ENCODE peak calls at places on chromosomes 1 and 21, in seven cellular contexts. H is MG63; M is ureter; V is dorsolateral prefrontal cortex; F is left lobe of liver; A is CD8-positive, alpha-beta memory T cell; T is GM04504. K is an unnamed sample.

GRCh38 chr1:93256433-93256832 is 75.9 kb downstream of the CCDC18 start:
- DNase-seq in V (no peak), M (no peak), A (no peak), H (no peak), F (no peak), T (no peak), K (no peak)

GRCh38 chr1:240018617-240019016 is 73.1 kb upstream of the FMN2 start:
- DNase-seq in M (no peak), F (no peak), T (no peak), A (no peak), H (no peak), V (no peak), K (no peak)

GRCh38 chr1:113021430-113022085 is 51.4 kb upstream of the LRIG2 start:
- DNase-seq in F (no peak), T (peak; percentile 32), M (no peak), A (no peak), V (no peak), H (peak; percentile 15), K (no peak)

GRCh38 chr1:3923378-3924185 is 23.5 kb upstream of the C1orf174 start:
- DNase-seq in F (no peak), A (no peak), M (no peak), H (no peak), T (no peak), V (peak; percentile 19), K (no peak)

GRCh38 chr21:36981049-36981391 is 14.6 kb upstream of the HLCS start:
- DNase-seq in T (no peak), H (no peak), M (no peak), A (no peak), V (no peak), F (no peak), K (no peak)

GRCh38 chr1:232978091-232978634 is 27.8 kb downstream of the NTPCR start:
- DNase-seq in T (no peak), M (no peak), A (no peak), V (no peak), H (no peak), F (no peak), K (no peak)

GRCh38 chr1:10765734-10766478 is 30.5 kb downstream of the CASZ1 start:
- DNase-seq in F (peak; percentile 78), M (no peak), V (no peak), A (no peak), H (no peak), T (no peak), K (no peak)

GRCh38 chr21:36917487-36918158 is 48.8 kb downstream of the HLCS start:
- DNase-seq in V (no peak), M (no peak), T (no peak), A (no peak), H (peak; percentile 61), F (peak; percentile 56), K (peak; percentile 32)

GRCh38 chr1:31335007-31335406 is 37.9 kb downstream of the FABP3 start:
- DNase-seq in A (peak; percentile 5), F (no peak), H (no peak), V (no peak), M (no peak), T (peak; percentile 23), K (peak; percentile 11)

GRCh38 chr1:39735731-39736130 is 3.0 kb upstream of the PPIE start:
- DNase-seq in T (no peak), A (no peak), H (peak; percentile 61), V (no peak), M (peak; percentile 29), F (no peak), K (no peak)

GRCh38 chr1:210792703-210793102 is 341.2 kb downstream of the KCNH1 start:
- DNase-seq in F (no peak), H (peak; percentile 15), M (no peak), A (no peak), V (no peak), T (peak; percentile 46), K (no peak)

GRCh38 chr1:200969726-200970521 is 53.6 kb downstream of the KIF21B start:
- DNase-seq in H (no peak), A (peak; percentile 12), M (no peak), F (no peak), T (no peak), V (no peak), K (no peak)

GRCh38 chr1:230382060-230382491 is 44.1 kb downstream of the PGBD5 start:
- DNase-seq in T (no peak), H (no peak), A (no peak), V (no peak), M (no peak), F (no peak), K (no peak)

GRCh38 chr1:181645171-181645570 is 161.9 kb downstream of the CACNA1E start:
- DNase-seq in A (no peak), F (no peak), M (no peak), V (no peak), T (no peak), H (no peak), K (no peak)

GRCh38 chr1:86380257-86380861 is 15.8 kb downstream of the ODF2L start:
- DNase-seq in A (peak; percentile 44), F (no peak), H (no peak), V (no peak), M (no peak), T (peak; percentile 41), K (no peak)

GRCh38 chr21:46045154-46045553 is 52.8 kb upstream of the COL6A2 start:
- DNase-seq in F (no peak), T (no peak), M (no peak), V (no peak), H (no peak), A (no peak), K (no peak)

GRCh38 chr1:3172431-3173112 is 103.6 kb downstream of the PRDM16 start:
- DNase-seq in T (no peak), M (no peak), H (no peak), A (no peak), V (no peak), F (no peak), K (no peak)

K was measured in head of caudate nucleus.